ENCODE peak calls at places on chromosomes 13 and 19, in eight cellular contexts. V is RWPE1; T is pancreas; G is fibroblast of mammary gland; D is fibroblast of lung; P is A549; W is CD8-positive, alpha-beta T cell; B is WTC11. N is an unnamed sample.

GRCh38 chr13:76397413-76397812 is 488.8 kb downstream of the KCTD12 start:
- DNase-seq in G (no peak), T (no peak), W (no peak), D (no peak), P (no peak), B (no peak), V (no peak), N (no peak)

GRCh38 chr19:15412832-15413231 is 6.0 kb downstream of the AKAP8L start:
- DNase-seq in W (no peak), P (no peak), D (peak; percentile 34), V (no peak), G (no peak), B (no peak), T (no peak), N (no peak)

GRCh38 chr13:34913040-34913439 is 29.0 kb upstream of the NBEA start:
- DNase-seq in B (peak; percentile 34), T (no peak), W (no peak), G (peak; percentile 3), D (peak; percentile 2), V (no peak), P (no peak), N (no peak)

GRCh38 chr19:43872547-43873336 is 45.6 kb downstream of the ZNF283 start:
- DNase-seq in B (no peak), P (no peak), W (no peak), D (peak; percentile 3), V (no peak), T (no peak), G (peak; percentile 10), N (no peak)

GRCh38 chr13:106274551-106275208 is 260.8 kb downstream of the EFNB2 start:
- DNase-seq in V (peak; percentile 5), P (no peak), G (no peak), W (no peak), T (no peak), B (no peak), D (no peak), N (no peak)

GRCh38 chr13:94988654-94989053 is 276.3 kb upstream of the SOX21 start:
- DNase-seq in D (no peak), W (no peak), V (no peak), B (no peak), G (no peak), P (no peak), T (no peak), N (no peak)

GRCh38 chr13:36815069-36815468 is 4.0 kb upstream of the RFXAP start:
- DNase-seq in P (no peak), G (no peak), T (no peak), B (no peak), W (no peak), V (no peak), D (peak; percentile 8), N (no peak)

GRCh38 chr19:16660763-16661479 is at the start of gene TMEM38A:
- DNase-seq in G (no peak), D (no peak), W (peak; percentile 39), P (no peak), T (peak; percentile 55), V (peak; percentile 55), B (peak; percentile 38), N (peak; percentile 30)

GRCh38 chr13:111363591-111363990 is 43.1 kb downstream of the TEX29 start:
- DNase-seq in B (no peak), D (no peak), P (no peak), G (no peak), W (no peak), T (no peak), V (no peak), N (no peak)

GRCh38 chr19:15284896-15285295 is 47.4 kb downstream of the BRD4 start:
- DNase-seq in W (no peak), B (no peak), P (no peak), V (no peak), G (no peak), D (no peak), T (no peak), N (no peak)

GRCh38 chr19:15421726-15422260 is 3.0 kb upstream of the AKAP8L start:
- DNase-seq in G (no peak), P (no peak), W (no peak), T (no peak), V (no peak), D (peak; percentile 48), B (no peak), N (no peak)

GRCh38 chr13:32824671-32825070 is 191.6 kb upstream of the KL start:
- DNase-seq in W (no peak), D (peak; percentile 86), T (no peak), B (no peak), G (peak; percentile 89), P (peak; percentile 17), V (peak; percentile 73), N (no peak)

GRCh38 chr19:47032171-47032811 is 12.7 kb downstream of the NPAS1 start:
- DNase-seq in W (peak; percentile 69), V (peak; percentile 71), T (peak; percentile 61), D (no peak), G (no peak), B (peak; percentile 88), P (peak; percentile 88), N (no peak)

DNA sequence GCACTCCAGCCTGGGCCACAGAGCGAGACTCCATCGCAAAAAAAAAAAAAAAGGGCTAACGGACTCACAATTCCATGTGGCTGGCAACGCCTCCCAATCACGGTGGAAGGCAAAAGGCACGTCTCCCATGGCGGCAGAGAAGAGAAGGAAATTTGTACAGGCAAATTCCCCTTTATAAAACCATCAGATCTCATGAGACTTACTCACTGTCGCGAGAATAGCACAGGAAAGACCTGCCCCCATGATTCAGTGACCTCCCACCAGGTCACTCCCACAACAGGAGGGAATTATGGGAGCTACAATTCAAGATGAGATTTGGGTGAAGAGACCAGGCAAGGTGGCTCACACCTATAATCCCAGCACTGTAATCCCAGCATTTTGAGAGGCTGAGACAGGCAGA is 18.7 kb upstream of the NMRK2 start:
- DNase-seq in B (no peak), T (no peak), D (no peak), G (no peak), P (no peak), V (no peak), W (no peak), N (no peak)
- TF ChIP-seq CTCF in B (no peak), T (no peak), D (no peak), G (no peak), P (no peak), V (no peak), W (no peak), N (no peak)

GRCh38 chr13:51794959-51795358 is 9.0 kb downstream of the DHRS12 start:
- DNase-seq in W (no peak), V (no peak), P (no peak), G (no peak), D (no peak), T (no peak), B (no peak), N (no peak)

GRCh38 chr13:51797664-51798488 is 6.1 kb downstream of the DHRS12 start:
- DNase-seq in G (peak; percentile 65), V (peak; percentile 81), D (peak; percentile 58), W (peak; percentile 61), P (peak; percentile 44), T (peak; percentile 92), B (peak; percentile 66), N (peak; percentile 80)

GRCh38 chr13:51799261-51799660 is 4.7 kb downstream of the DHRS12 start:
- DNase-seq in P (no peak), D (no peak), G (no peak), V (no peak), T (peak; percentile 16), B (no peak), W (no peak), N (no peak)

GRCh38 chr13:51795419-51795818 is 8.5 kb downstream of the DHRS12 start:
- DNase-seq in D (no peak), T (no peak), B (no peak), W (no peak), V (no peak), P (no peak), G (no peak), N (no peak)

GRCh38 chr13:51793570-51794273 is 10.2 kb downstream of the DHRS12 start:
- DNase-seq in T (peak; percentile 49), V (peak; percentile 69), G (peak; percentile 85), B (no peak), P (no peak), D (peak; percentile 79), W (no peak), N (no peak)
- TF ChIP-seq CTCF in T (no peak), V (no peak), G (no peak), B (no peak), P (no peak), D (no peak), W (no peak), N (no peak)

DNA sequence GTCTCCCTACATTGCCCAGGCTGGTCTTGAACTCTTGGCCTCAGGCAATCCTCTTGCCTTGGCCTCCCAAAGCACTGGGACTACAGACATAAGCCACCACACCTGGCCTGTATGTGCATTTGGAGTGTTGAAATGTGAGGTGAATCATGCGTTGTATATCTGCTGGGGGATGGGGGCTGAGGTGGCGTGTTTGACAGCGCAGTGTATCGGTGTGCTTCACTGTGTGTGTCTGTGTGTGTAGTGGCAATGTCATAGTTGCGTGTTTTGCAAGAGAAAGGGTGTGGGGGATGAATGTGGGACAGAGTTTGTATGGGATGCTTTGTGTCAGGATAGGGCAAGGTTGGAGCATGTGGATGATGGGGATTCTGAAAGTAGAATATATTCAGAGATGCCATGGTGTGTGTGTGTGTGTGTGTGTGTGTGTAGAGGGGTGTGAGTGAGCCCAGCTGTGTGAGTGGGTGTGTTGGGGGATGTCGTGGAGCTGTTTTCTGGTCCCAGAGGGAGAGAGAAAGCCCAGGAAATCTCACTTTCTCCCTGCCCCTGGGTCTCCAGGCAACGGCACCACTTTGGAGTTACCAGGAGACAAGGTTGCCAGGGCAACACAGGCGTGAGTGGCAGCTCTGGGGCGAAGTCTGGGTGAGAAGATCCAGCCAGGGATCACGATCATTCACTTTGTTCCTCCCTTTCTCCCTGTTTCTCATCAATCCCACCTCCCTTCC is 1.1 kb upstream of the SWSAP1 start:
- DNase-seq in V (peak; percentile 60), D (no peak), W (no peak), G (no peak), T (peak; percentile 39), B (peak; percentile 45), P (no peak), N (no peak)
- TF ChIP-seq CTCF in V (no peak), D (no peak), W (no peak), G (no peak), T (no peak), B (no peak), P (no peak), N (no peak)

GRCh38 chr19:41376998-41377365 is 649 bp downstream of the TMEM91 start:
- DNase-seq in B (no peak), D (no peak), V (no peak), P (no peak), W (no peak), T (no peak), G (peak; percentile 60), N (no peak)

GRCh38 chr19:41373993-41374392 is 2.3 kb upstream of the TMEM91 start:
- DNase-seq in V (peak; percentile 57), T (peak; percentile 90), W (no peak), B (no peak), D (peak; percentile 93), P (no peak), G (peak; percentile 91), N (no peak)

GRCh38 chr19:41376241-41376997 is at the start of gene TMEM91:
- DNase-seq in P (no peak), G (peak; percentile 41), B (peak; percentile 76), W (no peak), V (no peak), D (peak; percentile 44), T (peak; percentile 36), N (no peak)

GRCh38 chr19:41377977-41378707 is 1.8 kb downstream of the TMEM91 start:
- DNase-seq in T (no peak), P (no peak), G (no peak), V (no peak), B (peak; percentile 69), D (no peak), W (peak; percentile 51), N (no peak)
- TF ChIP-seq CTCF in T (no peak), P (no peak), G (peak; percentile 1), V (no peak), B (no peak), D (peak; percentile 13), W (peak; percentile 36), N (no peak)

N was measured in breast epithelium.